ENCODE peak calls at places on chromosomes 2 and 18, in four cellular contexts. U is CD8-positive, alpha-beta T cell; G is A549; T is mammary epithelial cell. Q is an unnamed sample.

GRCh38 chr2:209596275-209596674 is 172.4 kb downstream of the MAP2 start:
- DNase-seq in U (no peak), T (no peak), G (no peak), Q (no peak)

GRCh38 chr2:162014751-162015150 is 59.3 kb downstream of the DPP4 start:
- DNase-seq in T (no peak), G (no peak), U (no peak), Q (no peak)

GRCh38 chr2:17363846-17364245 is 154.4 kb downstream of the RAD51AP2 start:
- DNase-seq in G (no peak), T (no peak), U (no peak), Q (no peak)

GRCh38 chr2:233178994-233179847 is 72.3 kb upstream of the ATG16L1 start:
- DNase-seq in G (no peak), U (no peak), T (no peak), Q (no peak)

GRCh38 chr2:168529900-168530561 is 74.0 kb downstream of the CERS6 start:
- DNase-seq in T (no peak), G (no peak), U (no peak), Q (no peak)

GRCh38 chr2:238697193-238698191 is 150.4 kb upstream of the TWIST2 start:
- DNase-seq in T (no peak), G (no peak), U (no peak), Q (no peak)

GRCh38 chr2:154240921-154241379 is 369.2 kb downstream of the GALNT13 start:
- DNase-seq in T (no peak), G (peak; percentile 13), U (no peak), Q (no peak)

GRCh38 chr2:28325567-28326468 is 66.8 kb upstream of the FOSL2 start:
- DNase-seq in G (no peak), U (no peak), T (no peak), Q (peak; percentile 57)

GRCh38 chr18:34802938-34803337 is 92.8 kb downstream of the DTNA start:
- DNase-seq in G (no peak), T (no peak), U (no peak), Q (no peak)

GRCh38 chr2:75560768-75561565 is at the start of gene EVA1A:
- DNase-seq in T (peak; percentile 70), U (no peak), G (peak; percentile 33), Q (peak; percentile 76)

GRCh38 chr18:68362907-68363306 is 352.0 kb downstream of the TMX3 start:
- DNase-seq in U (no peak), T (no peak), G (no peak), Q (no peak)

GRCh38 chr2:196059491-196059960 is 9.1 kb downstream of the DNAH7 start:
- DNase-seq in U (no peak), T (peak; percentile 10), G (peak; percentile 11), Q (peak; percentile 67)

GRCh38 chr2:71606244-71606643 is 152.9 kb downstream of the DYSF start:
- DNase-seq in U (no peak), G (no peak), T (no peak), Q (no peak)

DNA sequence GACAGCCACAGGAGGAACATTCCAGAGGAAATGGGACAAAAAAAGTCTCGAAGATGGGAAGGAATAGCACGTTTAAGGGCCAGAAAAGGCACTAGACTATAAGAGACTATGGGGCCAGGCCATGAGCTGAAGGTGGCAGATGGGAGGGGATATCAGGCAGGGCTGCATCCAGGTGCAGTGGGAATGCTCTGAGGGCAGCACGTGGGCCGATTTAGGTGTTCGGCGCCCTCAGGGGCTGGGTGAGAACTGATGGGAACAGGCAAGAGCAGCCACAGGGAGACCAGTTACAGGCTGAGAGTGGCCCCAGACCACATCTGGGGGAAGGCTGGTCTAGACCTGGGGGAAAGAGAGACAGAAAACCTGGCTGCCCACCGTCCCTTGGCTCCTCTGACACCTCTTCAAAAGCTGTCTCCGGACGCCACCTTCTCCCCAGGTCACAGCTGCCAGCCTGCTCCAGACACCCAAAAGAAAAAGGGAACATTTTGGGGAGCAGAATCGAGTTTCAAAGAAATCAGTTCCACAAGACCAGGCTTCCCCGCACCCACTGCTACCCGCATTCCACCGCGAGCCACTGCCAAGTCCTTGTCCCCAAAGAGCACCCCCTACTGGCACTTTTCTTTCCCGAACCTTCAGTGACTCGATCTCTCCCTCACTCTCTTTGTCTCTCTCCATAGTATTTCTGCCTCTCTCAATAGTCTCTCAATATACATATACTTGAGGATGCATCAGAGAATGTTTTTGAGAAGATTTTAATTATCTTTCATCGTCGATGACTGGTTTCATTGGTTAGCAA is 190.1 kb upstream of the AGAP1 start:
- DNase-seq in U (no peak), T (no peak), G (no peak), Q (no peak)
- TF ChIP-seq CTCF in U (no peak), T (no peak), G (peak; percentile 17), Q (no peak)

DNA sequence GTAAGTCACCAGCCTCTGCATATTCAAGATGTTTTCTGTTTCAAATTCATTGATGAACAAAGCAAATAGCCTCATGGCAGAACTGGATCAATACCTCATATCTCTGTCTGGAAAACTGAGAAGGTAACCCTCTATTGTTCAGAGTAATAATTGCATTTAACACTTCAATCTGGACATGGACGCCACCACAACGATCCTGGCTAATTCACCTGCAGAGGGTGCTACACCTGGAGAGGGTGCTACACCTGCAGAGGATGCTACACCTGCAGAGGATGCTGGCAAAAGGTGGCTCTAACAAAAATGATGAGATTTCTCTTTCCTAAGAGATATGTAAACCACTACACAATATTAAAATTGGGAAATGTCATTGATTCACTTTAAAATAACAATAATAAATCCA is 183.1 kb upstream of the HNRNPA3 start:
- DNase-seq in U (no peak), G (no peak), T (peak; percentile 9), Q (peak; percentile 30)
- TF ChIP-seq CTCF in U (no peak), G (no peak), T (peak; percentile 11), Q (peak; percentile 37)

DNA sequence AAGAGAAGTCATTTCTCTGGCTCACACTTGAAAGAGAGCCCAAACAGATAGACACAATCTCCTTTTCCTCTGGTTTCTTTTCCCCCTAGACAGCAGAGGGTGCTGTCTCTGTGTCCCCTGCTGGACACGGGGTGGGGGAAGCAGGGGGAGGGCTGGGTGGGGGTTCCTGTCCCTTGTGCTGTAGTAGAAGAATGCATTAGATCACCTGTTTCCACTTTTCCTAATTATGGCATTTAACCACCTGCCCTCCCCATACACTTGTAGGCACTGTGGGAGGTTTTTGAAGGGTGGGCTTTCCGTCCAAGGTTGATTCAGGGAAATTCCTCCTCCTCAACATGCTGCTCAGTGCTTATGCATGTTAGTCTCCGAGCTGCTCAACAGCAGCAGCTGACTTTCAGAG is 206.2 kb upstream of the EPAS1 start:
- DNase-seq in T (no peak), G (no peak), U (no peak), Q (no peak)
- TF ChIP-seq CTCF in T (no peak), G (peak; percentile 33), U (no peak), Q (no peak)

GRCh38 chr18:46097378-46097852 is 681 bp downstream of the ATP5F1A start:
- DNase-seq in G (no peak), U (no peak), T (no peak), Q (no peak)
- TF ChIP-seq CTCF in G (no peak), U (no peak), T (no peak), Q (no peak)

GRCh38 chr2:102028470-102028869 is 36.7 kb downstream of the IL1R2 start:
- DNase-seq in U (no peak), G (no peak), T (no peak), Q (no peak)

GRCh38 chr2:102030855-102031527 is 39.2 kb downstream of the IL1R2 start:
- DNase-seq in T (no peak), G (no peak), U (no peak), Q (no peak)

GRCh38 chr2:102029405-102029804 is 37.6 kb downstream of the IL1R2 start:
- DNase-seq in T (no peak), U (no peak), G (no peak), Q (no peak)

GRCh38 chr2:102030502-102030854 is 38.7 kb downstream of the IL1R2 start:
- DNase-seq in T (no peak), U (no peak), G (no peak), Q (no peak)

DNA sequence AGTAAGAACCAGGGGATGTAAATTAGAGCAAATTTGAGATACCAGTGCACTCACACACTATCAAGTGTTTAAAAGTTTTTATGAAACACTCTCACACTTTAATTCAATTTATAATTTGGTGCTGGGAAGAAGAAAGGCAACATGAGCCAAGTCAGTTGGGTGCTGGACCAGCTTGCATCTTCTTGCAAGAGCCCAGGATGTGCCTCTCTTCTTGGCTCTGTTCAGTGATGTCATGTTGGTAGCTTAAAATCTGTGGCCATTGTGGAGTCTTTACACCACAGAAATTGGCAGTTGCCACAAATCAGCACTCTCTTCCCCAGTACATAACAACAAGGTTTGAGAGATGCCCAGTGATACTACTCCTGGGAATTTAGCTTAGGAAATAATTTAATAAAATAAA is 38.2 kb downstream of the IL1R2 start:
- DNase-seq in T (no peak), U (no peak), G (no peak), Q (no peak)
- TF ChIP-seq CTCF in T (no peak), U (no peak), G (no peak), Q (no peak)

DNA sequence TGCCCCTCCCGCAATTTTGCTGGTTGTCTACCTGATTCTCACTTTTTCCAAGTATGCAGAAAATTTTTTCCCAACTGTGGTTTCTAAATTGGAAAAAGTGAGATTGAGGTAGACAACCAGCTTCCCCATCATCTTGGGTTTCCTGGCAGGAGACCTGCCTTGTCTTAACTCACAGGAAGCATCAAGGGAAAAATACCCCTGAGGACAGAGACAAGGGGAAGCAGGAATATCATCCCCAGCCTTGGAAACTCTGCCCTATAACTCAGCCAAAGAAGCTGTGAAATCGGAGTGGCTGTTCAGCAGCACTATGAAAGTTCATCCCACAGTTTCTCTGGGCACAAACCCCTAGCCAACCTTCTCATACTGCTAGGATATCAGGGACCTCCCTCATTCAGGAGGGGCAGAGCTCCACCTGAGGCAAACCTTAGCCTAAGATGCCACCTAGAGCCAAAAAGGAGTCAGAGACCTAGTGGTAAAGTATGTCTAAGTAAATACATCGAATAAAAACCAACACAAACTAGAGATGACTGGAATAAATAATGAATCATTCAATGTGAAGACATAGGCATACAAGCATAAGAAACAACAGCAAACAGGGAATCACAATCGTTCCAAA is 68.2 kb downstream of the ZSWIM2 start:
- DNase-seq in U (no peak), G (peak; percentile 63), T (peak; percentile 57), Q (peak; percentile 57)
- TF ChIP-seq CTCF in U (no peak), G (peak; percentile 30), T (peak; percentile 27), Q (peak; percentile 22)

DNA sequence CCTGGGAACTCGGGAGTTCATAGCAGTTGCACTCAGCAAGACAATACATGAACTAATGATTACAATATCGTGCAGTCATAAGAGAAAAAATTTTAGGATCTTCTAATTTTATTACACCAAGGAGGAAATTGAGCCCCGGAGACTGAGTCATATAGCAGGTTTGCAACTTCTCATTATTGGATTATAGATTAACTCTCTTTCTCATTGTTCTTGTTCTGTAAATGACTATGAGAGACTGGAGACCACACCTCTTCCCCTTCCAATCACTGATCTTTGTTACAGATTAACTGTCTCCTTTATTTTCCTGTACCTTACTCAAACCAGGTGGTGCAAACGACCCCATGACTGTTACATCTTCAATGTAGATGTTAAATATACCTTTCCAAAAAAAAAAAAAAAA is 435.8 kb upstream of the DDX18 start:
- DNase-seq in T (no peak), U (no peak), G (no peak), Q (no peak)
- TF ChIP-seq CTCF in T (no peak), U (no peak), G (no peak), Q (no peak)

DNA sequence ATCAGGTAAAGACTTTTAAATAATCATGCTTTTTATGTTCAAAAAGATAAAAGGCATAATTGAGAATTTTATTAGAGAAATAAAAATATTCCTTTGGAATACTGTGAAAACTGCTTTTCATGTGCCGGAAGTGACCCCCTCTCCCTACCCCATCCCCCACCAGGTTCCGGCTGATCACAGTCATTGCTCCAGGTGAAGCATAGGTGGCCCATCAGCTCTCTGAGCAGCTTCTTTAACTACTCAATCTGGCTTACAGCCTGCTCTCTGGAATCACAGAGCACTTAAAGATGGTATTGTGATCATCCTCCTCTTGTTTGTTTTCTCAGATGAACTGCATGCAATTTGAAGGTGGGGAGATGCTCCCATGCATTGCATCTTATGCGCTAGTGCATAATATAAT is 257.7 kb downstream of the EN1 start:
- DNase-seq in G (no peak), U (no peak), T (no peak), Q (no peak)
- TF ChIP-seq CTCF in G (no peak), U (no peak), T (no peak), Q (no peak)

Q was measured in epithelial cell of esophagus.